ENCODE peak calls at places on chromosome 5, in seven cellular contexts. C is AG04450; H is naive thymus-derived CD4-positive, alpha-beta T cell; P is uterus; N is A549; Y is sigmoid colon; O is stomach. G is an unnamed sample.

GRCh38 chr5:54159153-54159836 is 151.1 kb downstream of the ARL15 start:
- DNase-seq in H (no peak), P (no peak), N (peak; percentile 74), Y (no peak), C (no peak), O (no peak), G (no peak)

GRCh38 chr5:40410231-40410861 is 269.4 kb upstream of the PTGER4 start:
- DNase-seq in O (no peak), P (no peak), H (peak; percentile 97), Y (no peak), N (no peak), C (no peak), G (peak; percentile 52)

GRCh38 chr5:97968346-97968745 is 785.3 kb upstream of the RIOK2 start:
- DNase-seq in O (no peak), Y (no peak), H (no peak), N (no peak), C (no peak), P (no peak), G (no peak)

GRCh38 chr5:96821260-96821916 is 13.6 kb upstream of the ERAP1 start:
- DNase-seq in H (no peak), N (no peak), O (no peak), C (no peak), Y (no peak), P (no peak), G (no peak)

GRCh38 chr5:139746691-139747582 is 48.7 kb upstream of the PSD2 start:
- DNase-seq in H (peak; percentile 56), O (peak; percentile 33), N (no peak), Y (peak; percentile 70), C (no peak), P (peak; percentile 41), G (peak; percentile 55)

GRCh38 chr5:6372251-6373080 is 5.9 kb downstream of the MED10 start:
- DNase-seq in O (no peak), Y (no peak), N (no peak), H (no peak), C (no peak), P (no peak), G (no peak)

GRCh38 chr5:74206571-74207550 is 433.7 kb downstream of the ENC1 start:
- DNase-seq in O (peak; percentile 45), H (no peak), P (peak; percentile 55), C (no peak), N (no peak), Y (peak; percentile 72), G (peak; percentile 84)

GRCh38 chr5:6745706-6746217 is 32.5 kb downstream of the TENT4A start:
- DNase-seq in N (peak; percentile 52), Y (peak; percentile 18), H (peak; percentile 62), O (no peak), C (peak; percentile 21), P (no peak), G (peak; percentile 32)

GRCh38 chr5:35319231-35320002 is 89.1 kb upstream of the PRLR start:
- DNase-seq in C (no peak), P (peak; percentile 36), O (peak; percentile 52), N (no peak), Y (peak; percentile 79), H (no peak), G (peak; percentile 9)

GRCh38 chr5:164868761-164869160 is 1363.3 kb downstream of the MAT2B start:
- DNase-seq in O (no peak), H (no peak), N (no peak), Y (no peak), C (no peak), P (no peak), G (no peak)

GRCh38 chr5:57650360-57651069 is 167.9 kb upstream of the ACTBL2 start:
- DNase-seq in H (peak; percentile 27), C (no peak), O (peak; percentile 33), N (peak; percentile 61), Y (no peak), P (no peak), G (peak; percentile 33)

GRCh38 chr5:149936700-149937091 is 7.9 kb downstream of the PDE6A start:
- DNase-seq in Y (no peak), P (no peak), N (no peak), H (no peak), O (no peak), C (peak; percentile 23), G (no peak)

GRCh38 chr5:108653201-108653600 is 94.5 kb upstream of the FER start:
- DNase-seq in C (no peak), P (no peak), N (no peak), H (no peak), O (no peak), Y (no peak), G (no peak)

GRCh38 chr5:137888489-137888874 is 775 bp upstream of the PKD2L2 start:
- DNase-seq in P (no peak), H (no peak), O (no peak), C (no peak), Y (no peak), N (no peak), G (no peak)
- H3K4me3 ChIP-seq in P (peak overlapping the region; percentile 27), H (peak overlapping the region; percentile 73), O (peak overlapping the region; percentile 47), C (no peak overlapping the region), Y (peak overlapping the region; percentile 51), N (peak overlapping the region; percentile 48), G (peak overlapping the region; percentile 59)

GRCh38 chr5:123360910-123361309 is 62.3 kb downstream of the CEP120 start:
- DNase-seq in N (no peak), H (no peak), Y (no peak), C (no peak), P (no peak), O (no peak), G (no peak)

GRCh38 chr5:123358304-123358703 is 64.9 kb downstream of the CEP120 start:
- DNase-seq in H (no peak), O (no peak), Y (no peak), P (no peak), N (no peak), C (no peak), G (no peak)

GRCh38 chr5:123358751-123359150 is 64.5 kb downstream of the CEP120 start:
- DNase-seq in P (no peak), O (no peak), Y (no peak), C (peak; percentile 42), N (no peak), H (no peak), G (no peak)

GRCh38 chr5:123359454-123359853 is 63.7 kb downstream of the CEP120 start:
- DNase-seq in O (no peak), P (no peak), H (no peak), Y (no peak), N (no peak), C (no peak), G (no peak)

DNA sequence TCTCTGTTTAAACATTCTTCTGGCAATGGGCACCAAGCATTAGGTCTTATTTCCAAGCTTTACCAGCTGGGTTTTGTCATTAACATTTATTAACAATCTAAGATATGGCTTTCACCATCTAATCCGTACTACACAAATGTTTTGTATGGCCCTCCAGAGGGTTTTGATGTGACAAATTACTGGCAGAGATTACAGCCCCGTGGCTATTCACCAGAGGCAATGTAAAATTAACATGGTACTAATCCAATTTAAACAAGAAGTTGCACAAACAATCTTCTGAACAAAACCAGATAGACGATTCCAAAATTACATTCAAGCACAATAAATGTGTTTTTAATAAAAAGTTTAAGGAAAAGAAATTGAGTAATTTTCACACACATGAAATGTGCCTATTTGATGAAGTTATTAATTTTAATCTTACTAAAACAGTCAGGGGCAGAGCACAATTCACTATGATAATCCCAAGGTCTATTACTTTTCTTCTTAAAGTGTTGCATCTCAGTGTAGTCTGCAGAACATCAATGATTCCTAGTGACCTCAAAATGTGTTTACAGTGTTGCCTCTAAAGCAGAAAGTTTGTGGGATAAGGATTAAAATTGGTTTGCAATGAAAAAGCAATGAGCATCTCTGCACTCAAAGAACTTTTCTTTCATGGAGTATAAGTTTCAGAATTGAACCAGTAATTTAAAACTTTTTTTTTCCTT is 63.2 kb downstream of the CEP120 start:
- DNase-seq in Y (no peak), O (no peak), C (no peak), P (peak; percentile 26), H (no peak), N (no peak), G (no peak)
- H3K4me3 ChIP-seq in Y (no peak overlapping the region), O (no peak overlapping the region), C (no peak overlapping the region), P (no peak overlapping the region), H (no peak overlapping the region), N (no peak overlapping the region), G (no peak overlapping the region)

GRCh38 chr5:132297211-132297940 is 3.2 kb downstream of the SLC22A4 start:
- DNase-seq in H (no peak), C (no peak), O (no peak), Y (no peak), P (no peak), N (no peak), G (no peak)
- H3K4me3 ChIP-seq in H (no peak overlapping the region), C (no peak overlapping the region), O (no peak overlapping the region), Y (no peak overlapping the region), P (no peak overlapping the region), N (no peak overlapping the region), G (no peak overlapping the region)

DNA sequence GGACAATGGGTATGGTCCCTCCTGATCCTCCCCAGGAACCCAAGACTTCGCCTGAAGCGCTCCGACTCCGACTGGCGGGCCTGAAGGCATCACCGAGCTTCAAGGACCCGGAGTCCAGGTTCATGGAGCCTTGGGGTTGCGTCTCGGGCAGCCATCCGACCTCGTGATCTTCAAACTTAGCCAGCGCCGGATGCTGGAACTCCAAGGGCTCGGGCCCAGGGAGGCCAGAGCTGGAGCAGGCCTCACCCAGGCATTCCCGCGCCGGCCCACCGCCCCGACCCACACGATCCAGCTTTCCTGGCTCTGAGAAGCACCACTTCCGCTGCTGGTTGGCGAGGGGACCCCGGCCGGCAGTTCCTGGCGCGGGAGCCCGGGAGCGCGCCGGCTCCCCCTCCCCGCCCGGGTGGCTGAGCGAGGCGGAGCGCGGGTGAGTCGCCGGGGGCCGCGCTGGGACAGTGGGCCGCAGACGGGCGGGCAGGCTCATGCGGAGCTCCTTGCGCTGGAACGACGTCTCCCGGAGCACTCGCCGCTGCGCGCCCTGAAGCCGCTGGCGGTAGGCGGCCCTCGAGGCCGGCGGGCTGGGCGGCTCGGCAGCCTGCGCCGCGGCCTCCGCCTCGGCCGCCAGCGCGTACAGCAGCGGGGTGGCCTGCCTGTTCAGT is 5.2 kb downstream of the SHROOM1 start:
- DNase-seq in O (no peak), C (no peak), Y (no peak), N (no peak), P (no peak), H (no peak), G (no peak)
- H3K4me3 ChIP-seq in O (peak overlapping the region; percentile 29), C (no peak overlapping the region), Y (peak overlapping the region; percentile 17), N (no peak overlapping the region), P (no peak overlapping the region), H (peak overlapping the region; percentile 9), G (no peak overlapping the region)

DNA sequence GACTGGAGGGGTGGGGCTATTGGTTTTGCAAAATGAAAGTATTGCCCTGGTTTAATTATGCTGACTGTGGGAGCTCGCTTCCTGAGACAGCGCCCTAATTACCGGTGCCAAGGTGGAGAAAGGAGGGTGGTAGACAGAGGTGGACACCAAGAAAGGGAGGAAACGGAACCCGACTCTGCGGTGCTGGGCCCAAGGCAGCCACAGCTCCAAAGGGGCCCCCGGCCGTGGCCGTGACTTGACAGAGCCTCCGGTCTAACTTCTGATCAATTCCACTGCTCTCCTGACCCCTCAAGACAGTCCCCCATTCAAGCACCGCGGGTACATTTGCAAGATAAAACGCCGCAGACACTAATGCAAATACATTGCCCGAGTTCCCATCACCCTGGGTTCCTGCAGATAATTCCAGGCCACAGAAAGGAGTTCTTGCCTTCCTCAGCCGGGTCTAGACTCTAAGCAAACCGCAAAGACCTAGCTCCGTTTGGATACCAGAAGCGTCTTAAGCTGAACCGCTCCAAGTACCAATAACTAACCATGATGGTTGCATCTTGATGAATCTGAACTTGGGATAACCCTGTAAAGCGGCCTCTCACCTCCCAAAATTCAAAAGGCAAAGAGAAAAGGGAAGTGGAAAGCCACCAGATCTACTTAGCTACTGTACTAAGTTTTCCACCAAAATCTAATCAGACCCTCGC is 211.0 kb downstream of the MEF2C start:
- DNase-seq in N (no peak), P (no peak), Y (no peak), O (no peak), H (no peak), C (no peak), G (no peak)
- H3K4me3 ChIP-seq in N (no peak overlapping the region), P (no peak overlapping the region), Y (peak overlapping the region; percentile 25), O (peak overlapping the region; percentile 4), H (no peak overlapping the region), C (no peak overlapping the region), G (no peak overlapping the region)

GRCh38 chr5:179858586-179859427 is at the start of gene MRNIP:
- DNase-seq in O (peak; percentile 97), P (peak; percentile 96), Y (peak; percentile 98), C (peak; percentile 78), H (peak; percentile 85), N (peak; percentile 97), G (peak; percentile 80)
- H3K4me3 ChIP-seq in O (peak within 1 kb of the TSS; percentile 97), P (peak within 1 kb of the TSS; percentile 80), Y (peak within 1 kb of the TSS; percentile 90), C (peak within 1 kb of the TSS; percentile 83), H (peak within 1 kb of the TSS; percentile 91), N (peak within 1 kb of the TSS; percentile 75), G (peak within 1 kb of the TSS; percentile 65)

G was measured in skeletal muscle cell.